ENCODE peak calls at places on chromosomes 5 and 9, in six cellular contexts. N, A, R, E, O and U are unnamed samples.

GRCh38 chr9:36728651-36729520 is 156.2 kb downstream of the MELK start:
- DNase-seq in N (peak; percentile 70), A (peak; percentile 72), R (peak; percentile 57), E (peak; percentile 59), O (peak; percentile 83), U (peak; percentile 92)

GRCh38 chr5:43121565-43122484 is 1.1 kb downstream of the ZNF131 start:
- DNase-seq in N (peak; percentile 82), A (peak; percentile 46), R (no peak), E (no peak), O (peak; percentile 49), U (no peak)

GRCh38 chr5:108797396-108797795 is 49.7 kb downstream of the FER start:
- DNase-seq in N (no peak), A (peak; percentile 37), R (no peak), E (no peak), O (no peak), U (no peak)

GRCh38 chr5:7592910-7593309 is 197.0 kb downstream of the ADCY2 start:
- DNase-seq in N (peak; percentile 22), A (peak; percentile 29), R (no peak), E (peak; percentile 9), O (peak; percentile 6), U (peak; percentile 39)

GRCh38 chr9:33787839-33788238 is 7.5 kb upstream of the PRSS3 start:
- DNase-seq in N (no peak), A (no peak), R (no peak), E (no peak), O (no peak), U (no peak)

GRCh38 chr9:80797841-80798688 is 891.3 kb downstream of the TLE1 start:
- DNase-seq in N (no peak), A (no peak), R (no peak), E (no peak), O (peak; percentile 63), U (peak; percentile 16)

GRCh38 chr5:91636351-91636750 is 253.2 kb upstream of the ARRDC3 start:
- DNase-seq in N (no peak), A (peak; percentile 17), R (no peak), E (no peak), O (no peak), U (peak; percentile 15)

GRCh38 chr9:100674419-100675122 is 96.7 kb downstream of the CAVIN4 start:
- DNase-seq in N (peak; percentile 8), A (no peak), R (no peak), E (peak; percentile 15), O (no peak), U (no peak)

GRCh38 chr9:123150708-123151503 is 117.4 kb downstream of the GPR21 start:
- DNase-seq in N (peak; percentile 22), A (peak; percentile 2), R (no peak), E (no peak), O (no peak), U (no peak)

GRCh38 chr5:157204765-157205164 is 24.1 kb downstream of the ITK start:
- DNase-seq in N (no peak), A (no peak), R (no peak), E (no peak), O (no peak), U (no peak)

GRCh38 chr9:114000671-114001409 is 77.3 kb downstream of the AMBP start:
- DNase-seq in N (peak; percentile 33), A (no peak), R (no peak), E (no peak), O (no peak), U (no peak)

GRCh38 chr9:34899535-34900158 is 58.4 kb upstream of the PHF24 start:
- DNase-seq in N (peak; percentile 81), A (peak; percentile 76), R (peak; percentile 49), E (peak; percentile 74), O (peak; percentile 78), U (peak; percentile 86)

GRCh38 chr5:55823151-55823796 is 27.9 kb upstream of the IL31RA start:
- DNase-seq in N (no peak), A (peak; percentile 48), R (no peak), E (no peak), O (no peak), U (no peak)

GRCh38 chr9:93064392-93065124 is 6.1 kb downstream of the SUSD3 start:
- DNase-seq in N (no peak), A (no peak), R (no peak), E (peak; percentile 97), O (no peak), U (no peak)

GRCh38 chr5:145510324-145510723 is 324.8 kb downstream of the PRELID2 start:
- DNase-seq in N (peak; percentile 53), A (no peak), R (no peak), E (no peak), O (no peak), U (no peak)

GRCh38 chr5:90890183-90890582 is 331.6 kb downstream of the ADGRV1 start:
- DNase-seq in N (no peak), A (no peak), R (no peak), E (no peak), O (no peak), U (peak; percentile 12)

GRCh38 chr9:89555426-89556375 is 49.1 kb upstream of the GADD45G start:
- DNase-seq in N (no peak), A (no peak), R (no peak), E (peak; percentile 75), O (no peak), U (no peak)

GRCh38 chr5:75337366-75338021 is 474 bp downstream of the HMGCR start:
- DNase-seq in N (peak; percentile 69), A (no peak), R (no peak), E (no peak), O (no peak), U (no peak)

GRCh38 chr9:122264360-122265264 is at the start of the genes MRRF and RBM18:
- DNase-seq in N (peak; percentile 97), A (peak; percentile 82), R (peak; percentile 86), E (peak; percentile 94), O (peak; percentile 91), U (peak; percentile 97)

GRCh38 chr5:151240891-151241290 is 12.1 kb upstream of the GM2A start:
- DNase-seq in N (no peak), A (no peak), R (no peak), E (no peak), O (no peak), U (no peak)

GRCh38 chr9:6051511-6051950 is 36.1 kb upstream of the RANBP6 start:
- DNase-seq in N (no peak), A (no peak), R (no peak), E (peak; percentile 23), O (no peak), U (no peak)

GRCh38 chr9:98707158-98708102 is 1.3 kb downstream of the GABBR2 start:
- DNase-seq in N (peak; percentile 95), A (peak; percentile 61), R (peak; percentile 3), E (peak; percentile 12), O (peak; percentile 84), U (peak; percentile 94)

GRCh38 chr5:136805466-136805865 is 440.1 kb upstream of the TRPC7 start:
- DNase-seq in N (no peak), A (peak; percentile 12), R (no peak), E (no peak), O (no peak), U (no peak)

GRCh38 chr5:136802382-136802781 is 437.0 kb upstream of the TRPC7 start:
- DNase-seq in N (peak; percentile 58), A (peak; percentile 56), R (no peak), E (no peak), O (peak; percentile 14), U (peak; percentile 20)

DNA sequence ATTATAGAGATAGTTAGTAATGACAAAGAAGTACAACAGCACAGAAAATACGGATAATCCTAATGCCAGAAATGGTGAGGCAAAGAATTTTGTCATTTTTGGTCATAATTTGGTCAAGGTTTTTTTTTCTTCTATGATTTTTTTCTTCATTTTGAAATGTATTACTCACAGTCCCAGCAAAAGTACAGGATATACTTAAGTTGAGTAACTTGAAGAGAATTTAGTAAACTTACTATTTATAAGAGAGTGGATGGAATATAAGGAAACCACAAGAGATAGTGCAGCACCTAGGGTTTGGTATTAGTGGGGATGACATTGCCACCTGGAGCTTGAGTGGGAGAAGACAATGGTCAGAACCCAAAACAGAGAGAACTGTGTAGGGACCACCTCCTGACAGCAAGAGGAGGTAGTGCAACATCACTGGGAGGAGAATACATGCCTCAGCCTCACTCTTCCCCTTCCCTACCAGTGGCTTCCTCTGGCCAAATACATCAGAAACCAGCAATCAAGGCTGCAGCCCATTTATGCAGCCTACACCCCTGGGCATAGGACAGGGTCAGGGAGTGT is 434.5 kb upstream of the TRPC7 start:
- DNase-seq in N (peak; percentile 58), A (peak; percentile 18), R (no peak), E (no peak), O (no peak), U (no peak)
- H2AFZ ChIP-seq in N (no peak overlapping the region), A (no peak overlapping the region), R (no peak overlapping the region), E (no peak overlapping the region), O (no peak overlapping the region), U (no peak overlapping the region)

GRCh38 chr5:124742983-124743533 is 3.4 kb downstream of the ZNF608 start:
- DNase-seq in N (peak; percentile 85), A (peak; percentile 85), R (peak; percentile 81), E (no peak), O (no peak), U (no peak)
- TF ChIP-seq EZH2phosphoT487 in N (no peak), A (no peak), R (no peak), E (no peak), O (no peak), U (no peak)

GRCh38 chr9:97599447-97599846 is 33.7 kb downstream of the TSTD2 start:
- DNase-seq in N (no peak), A (no peak), R (no peak), E (peak; percentile 17), O (no peak), U (no peak)

GRCh38 chr9:97601228-97601898 is 31.8 kb downstream of the TSTD2 start:
- DNase-seq in N (no peak), A (no peak), R (no peak), E (no peak), O (no peak), U (no peak)

GRCh38 chr9:97596906-97597305 is 36.3 kb downstream of the TSTD2 start:
- DNase-seq in N (no peak), A (no peak), R (no peak), E (no peak), O (no peak), U (no peak)

GRCh38 chr9:97600531-97601227 is 32.5 kb downstream of the TSTD2 start:
- DNase-seq in N (no peak), A (no peak), R (no peak), E (no peak), O (no peak), U (no peak)

GRCh38 chr9:97598461-97599288 is 34.5 kb downstream of the TSTD2 start:
- DNase-seq in N (peak; percentile 82), A (peak; percentile 72), R (peak; percentile 46), E (peak; percentile 86), O (peak; percentile 71), U (peak; percentile 87)
- H3K9ac ChIP-seq in N (no peak overlapping the region), A (no peak overlapping the region), R (no peak overlapping the region), E (no peak overlapping the region), O (no peak overlapping the region), U (no peak overlapping the region)

GRCh38 chr5:163408311-163408923 is 29.0 kb upstream of the CCNG1 start:
- DNase-seq in N (peak; percentile 73), A (peak; percentile 71), R (peak; percentile 42), E (peak; percentile 55), O (peak; percentile 73), U (peak; percentile 62)
- H2AFZ ChIP-seq in N (peak overlapping the region; percentile 68), A (peak overlapping the region; percentile 32), R (no peak overlapping the region), E (no peak overlapping the region), O (peak overlapping the region; percentile 49), U (peak overlapping the region; percentile 64)